ENCODE peak calls at places on chromosome 13, in six cellular contexts. One of them, this sample, is unnamed.

GRCh38 chr13:106573855-106574254 is 5.9 kb upstream of the ARGLU1 start:
- DNase-seq in thoracic aorta: no peak
- DNase-seq in fibroblast of pulmonary artery: peak; percentile 46
- DNase-seq in mammary epithelial cell: no peak
- DNase-seq in K562: no peak
- DNase-seq in CD4-positive, alpha-beta memory T cell: no peak
- DNase-seq in this sample: no peak

GRCh38 chr13:109611912-109612691 is 174.3 kb downstream of the IRS2 start:
- DNase-seq in thoracic aorta: no peak
- DNase-seq in fibroblast of pulmonary artery: no peak
- DNase-seq in mammary epithelial cell: peak; percentile 63
- DNase-seq in K562: no peak
- DNase-seq in CD4-positive, alpha-beta memory T cell: no peak
- DNase-seq in this sample: no peak

GRCh38 chr13:110834572-110834971 is 80.3 kb downstream of the ANKRD10 start:
- DNase-seq in thoracic aorta: no peak
- DNase-seq in fibroblast of pulmonary artery: no peak
- DNase-seq in mammary epithelial cell: no peak
- DNase-seq in K562: no peak
- DNase-seq in CD4-positive, alpha-beta memory T cell: no peak
- DNase-seq in this sample: no peak

GRCh38 chr13:50608357-50608756 is 235.1 kb downstream of the DLEU7 start:
- DNase-seq in thoracic aorta: no peak
- DNase-seq in fibroblast of pulmonary artery: no peak
- DNase-seq in mammary epithelial cell: no peak
- DNase-seq in K562: no peak
- DNase-seq in CD4-positive, alpha-beta memory T cell: no peak
- DNase-seq in this sample: no peak

GRCh38 chr13:29569253-29570057 is 26.0 kb downstream of the SLC7A1 start:
- DNase-seq in thoracic aorta: no peak
- DNase-seq in fibroblast of pulmonary artery: peak; percentile 14
- DNase-seq in mammary epithelial cell: no peak
- DNase-seq in K562: no peak
- DNase-seq in CD4-positive, alpha-beta memory T cell: no peak
- DNase-seq in this sample: no peak

GRCh38 chr13:108595416-108596257 is 33.8 kb upstream of the MYO16 start:
- DNase-seq in thoracic aorta: no peak
- DNase-seq in fibroblast of pulmonary artery: no peak
- DNase-seq in mammary epithelial cell: no peak
- DNase-seq in K562: no peak
- DNase-seq in CD4-positive, alpha-beta memory T cell: no peak
- DNase-seq in this sample: no peak

GRCh38 chr13:79407349-79407979 is 1.4 kb upstream of the RBM26 start:
- DNase-seq in thoracic aorta: no peak
- DNase-seq in fibroblast of pulmonary artery: no peak
- DNase-seq in mammary epithelial cell: no peak
- DNase-seq in K562: no peak
- DNase-seq in CD4-positive, alpha-beta memory T cell: no peak
- DNase-seq in this sample: no peak

GRCh38 chr13:48334534-48335127 is 31.1 kb downstream of the RB1 start:
- DNase-seq in thoracic aorta: no peak
- DNase-seq in fibroblast of pulmonary artery: peak; percentile 64
- DNase-seq in mammary epithelial cell: peak; percentile 17
- DNase-seq in K562: peak; percentile 7
- DNase-seq in CD4-positive, alpha-beta memory T cell: peak; percentile 53
- DNase-seq in this sample: peak; percentile 19

GRCh38 chr13:110635405-110636002 is 20.2 kb downstream of the NAXD start:
- DNase-seq in thoracic aorta: no peak
- DNase-seq in fibroblast of pulmonary artery: no peak
- DNase-seq in mammary epithelial cell: no peak
- DNase-seq in K562: no peak
- DNase-seq in CD4-positive, alpha-beta memory T cell: no peak
- DNase-seq in this sample: no peak

GRCh38 chr13:51192348-51192747 is 29.9 kb upstream of the FAM124A start:
- DNase-seq in thoracic aorta: no peak
- DNase-seq in fibroblast of pulmonary artery: peak; percentile 33
- DNase-seq in mammary epithelial cell: no peak
- DNase-seq in K562: no peak
- DNase-seq in CD4-positive, alpha-beta memory T cell: no peak
- DNase-seq in this sample: no peak

GRCh38 chr13:52845334-52845761 is 3.1 kb downstream of the PCDH8 start:
- DNase-seq in thoracic aorta: no peak
- DNase-seq in fibroblast of pulmonary artery: no peak
- DNase-seq in mammary epithelial cell: no peak
- DNase-seq in K562: no peak
- DNase-seq in CD4-positive, alpha-beta memory T cell: no peak
- DNase-seq in this sample: no peak

GRCh38 chr13:34358811-34359513 is 541.0 kb downstream of the RFC3 start:
- DNase-seq in thoracic aorta: no peak
- DNase-seq in fibroblast of pulmonary artery: peak; percentile 65
- DNase-seq in mammary epithelial cell: peak; percentile 91
- DNase-seq in K562: no peak
- DNase-seq in CD4-positive, alpha-beta memory T cell: no peak
- DNase-seq in this sample: no peak

GRCh38 chr13:81171065-81171647 is 830.2 kb upstream of the SPRY2 start:
- DNase-seq in thoracic aorta: no peak
- DNase-seq in fibroblast of pulmonary artery: peak; percentile 36
- DNase-seq in mammary epithelial cell: peak; percentile 3
- DNase-seq in K562: peak; percentile 3
- DNase-seq in CD4-positive, alpha-beta memory T cell: no peak
- DNase-seq in this sample: peak; percentile 3

GRCh38 chr13:45537506-45537905 is 72.8 kb downstream of the COG3 start:
- DNase-seq in thoracic aorta: no peak
- DNase-seq in fibroblast of pulmonary artery: no peak
- DNase-seq in mammary epithelial cell: no peak
- DNase-seq in K562: no peak
- DNase-seq in CD4-positive, alpha-beta memory T cell: no peak
- DNase-seq in this sample: no peak

GRCh38 chr13:23748109-23748508 is 141.1 kb downstream of the MIPEP start:
- DNase-seq in thoracic aorta: no peak
- DNase-seq in fibroblast of pulmonary artery: no peak
- DNase-seq in mammary epithelial cell: no peak
- DNase-seq in K562: no peak
- DNase-seq in CD4-positive, alpha-beta memory T cell: no peak
- DNase-seq in this sample: no peak

GRCh38 chr13:21328201-21328600 is 130.9 kb downstream of the ZDHHC20 start:
- DNase-seq in thoracic aorta: no peak
- DNase-seq in fibroblast of pulmonary artery: no peak
- DNase-seq in mammary epithelial cell: no peak
- DNase-seq in K562: no peak
- DNase-seq in CD4-positive, alpha-beta memory T cell: no peak
- DNase-seq in this sample: no peak

GRCh38 chr13:26558074-26558805 is 757 bp downstream of the WASF3 start:
- DNase-seq in thoracic aorta: no peak
- DNase-seq in fibroblast of pulmonary artery: peak; percentile 13
- DNase-seq in mammary epithelial cell: peak; percentile 17
- DNase-seq in K562: no peak
- DNase-seq in CD4-positive, alpha-beta memory T cell: no peak
- DNase-seq in this sample: no peak

GRCh38 chr13:96677029-96677428 is 317.2 kb downstream of the OXGR1 start:
- DNase-seq in thoracic aorta: no peak
- DNase-seq in fibroblast of pulmonary artery: no peak
- DNase-seq in mammary epithelial cell: no peak
- DNase-seq in K562: no peak
- DNase-seq in CD4-positive, alpha-beta memory T cell: no peak
- DNase-seq in this sample: no peak

GRCh38 chr13:43787998-43788397 is 1.2 kb upstream of the ENOX1 start:
- DNase-seq in thoracic aorta: no peak
- DNase-seq in fibroblast of pulmonary artery: peak; percentile 69
- DNase-seq in mammary epithelial cell: no peak
- DNase-seq in K562: no peak
- DNase-seq in CD4-positive, alpha-beta memory T cell: no peak
- DNase-seq in this sample: peak; percentile 18
- H3K4me3 ChIP-seq in thoracic aorta: peak overlapping the region; percentile 83
- H3K4me3 ChIP-seq in fibroblast of pulmonary artery: peak overlapping the region; percentile 65
- H3K4me3 ChIP-seq in mammary epithelial cell: peak overlapping the region; percentile 66
- H3K4me3 ChIP-seq in K562: no peak overlapping the region
- H3K4me3 ChIP-seq in CD4-positive, alpha-beta memory T cell: no peak overlapping the region
- H3K4me3 ChIP-seq in this sample: peak overlapping the region; percentile 60

DNA sequence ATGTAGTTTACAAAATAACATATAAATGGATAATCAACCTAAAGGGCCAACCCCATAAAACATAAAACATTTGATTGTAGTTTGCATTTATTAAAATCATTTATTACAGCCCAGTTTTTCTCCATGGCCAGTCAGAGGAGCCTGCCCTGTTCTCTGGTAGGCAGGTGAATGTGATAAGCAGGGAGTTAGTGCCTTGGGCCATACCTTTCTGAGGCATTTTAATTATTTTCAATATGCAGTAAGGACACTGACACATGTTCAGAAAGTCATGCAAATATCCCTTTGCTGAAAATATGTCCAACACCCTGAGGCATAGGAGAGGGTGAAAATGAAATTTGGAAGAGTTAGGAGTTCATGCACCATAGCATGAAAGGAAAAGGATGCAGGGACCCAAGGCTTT is 242.6 kb upstream of the EDNRB start:
- DNase-seq in thoracic aorta: no peak
- DNase-seq in fibroblast of pulmonary artery: no peak
- DNase-seq in mammary epithelial cell: no peak
- DNase-seq in K562: no peak
- DNase-seq in CD4-positive, alpha-beta memory T cell: no peak
- DNase-seq in this sample: no peak
- H3K4me3 ChIP-seq in thoracic aorta: no peak overlapping the region
- H3K4me3 ChIP-seq in fibroblast of pulmonary artery: no peak overlapping the region
- H3K4me3 ChIP-seq in mammary epithelial cell: no peak overlapping the region
- H3K4me3 ChIP-seq in K562: no peak overlapping the region
- H3K4me3 ChIP-seq in CD4-positive, alpha-beta memory T cell: no peak overlapping the region
- H3K4me3 ChIP-seq in this sample: no peak overlapping the region

DNA sequence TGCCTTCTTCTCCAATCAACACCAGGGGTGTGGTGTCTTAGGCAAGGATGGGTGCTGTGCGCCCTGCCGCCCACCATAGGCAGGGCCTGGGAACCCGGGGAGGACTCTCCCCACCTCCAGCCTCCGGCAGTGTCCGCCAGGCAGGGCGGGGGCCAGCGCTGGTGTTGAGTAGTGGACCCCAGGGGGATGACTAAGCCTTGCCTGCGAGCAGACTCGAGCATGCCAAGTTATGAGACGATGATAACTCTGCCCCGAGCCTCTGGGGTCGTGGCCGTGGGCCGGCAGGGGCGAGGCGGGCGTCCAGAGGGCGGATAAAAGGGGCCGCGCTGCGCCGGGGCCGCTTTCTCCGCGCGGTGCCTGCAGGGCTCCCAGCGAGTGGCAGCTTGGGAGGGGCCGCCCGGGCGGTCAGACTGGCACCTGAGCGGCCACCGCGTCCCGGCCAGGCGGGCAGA is at the start of gene MEDAG:
- DNase-seq in thoracic aorta: peak; percentile 92
- DNase-seq in fibroblast of pulmonary artery: peak; percentile 87
- DNase-seq in mammary epithelial cell: no peak
- DNase-seq in K562: no peak
- DNase-seq in CD4-positive, alpha-beta memory T cell: no peak
- DNase-seq in this sample: no peak
- H3K4me3 ChIP-seq in thoracic aorta: peak within 1 kb of the TSS; percentile 88
- H3K4me3 ChIP-seq in fibroblast of pulmonary artery: peak within 1 kb of the TSS; percentile 60
- H3K4me3 ChIP-seq in mammary epithelial cell: peak within 1 kb of the TSS; percentile 32
- H3K4me3 ChIP-seq in K562: no peak within 1 kb of the TSS
- H3K4me3 ChIP-seq in CD4-positive, alpha-beta memory T cell: no peak within 1 kb of the TSS
- H3K4me3 ChIP-seq in this sample: no peak within 1 kb of the TSS

DNA sequence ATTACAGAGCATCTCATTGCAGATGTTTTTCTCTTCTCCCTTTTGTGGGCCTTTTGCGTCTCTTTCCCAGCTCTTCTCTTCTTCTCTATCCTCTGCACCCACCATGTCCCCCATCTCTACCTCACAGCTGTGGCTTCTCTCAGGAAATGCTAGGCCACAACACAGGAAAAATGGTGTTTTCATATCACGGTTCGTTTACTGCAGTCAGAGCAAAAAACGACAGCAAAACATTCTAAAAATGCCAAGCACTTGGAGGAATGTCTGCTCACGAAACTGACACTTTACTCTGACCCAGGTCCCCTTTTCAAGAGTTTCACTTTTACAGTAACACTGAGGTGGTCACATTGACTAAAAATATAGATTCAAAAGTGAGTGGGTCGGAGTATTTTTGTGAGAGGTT is 152.2 kb downstream of the DCT start:
- DNase-seq in thoracic aorta: no peak
- DNase-seq in fibroblast of pulmonary artery: no peak
- DNase-seq in mammary epithelial cell: no peak
- DNase-seq in K562: no peak
- DNase-seq in CD4-positive, alpha-beta memory T cell: peak; percentile 38
- DNase-seq in this sample: no peak
- H3K4me3 ChIP-seq in thoracic aorta: no peak overlapping the region
- H3K4me3 ChIP-seq in fibroblast of pulmonary artery: no peak overlapping the region
- H3K4me3 ChIP-seq in mammary epithelial cell: no peak overlapping the region
- H3K4me3 ChIP-seq in K562: no peak overlapping the region
- H3K4me3 ChIP-seq in CD4-positive, alpha-beta memory T cell: no peak overlapping the region
- H3K4me3 ChIP-seq in this sample: no peak overlapping the region

GRCh38 chr13:94090773-94091172 is 388.7 kb downstream of the DCT start:
- DNase-seq in thoracic aorta: no peak
- DNase-seq in fibroblast of pulmonary artery: no peak
- DNase-seq in mammary epithelial cell: no peak
- DNase-seq in K562: no peak
- DNase-seq in CD4-positive, alpha-beta memory T cell: no peak
- DNase-seq in this sample: no peak
- H3K4me3 ChIP-seq in thoracic aorta: peak overlapping the region; percentile 41
- H3K4me3 ChIP-seq in fibroblast of pulmonary artery: no peak overlapping the region
- H3K4me3 ChIP-seq in mammary epithelial cell: no peak overlapping the region
- H3K4me3 ChIP-seq in K562: no peak overlapping the region
- H3K4me3 ChIP-seq in CD4-positive, alpha-beta memory T cell: no peak overlapping the region
- H3K4me3 ChIP-seq in this sample: no peak overlapping the region

DNA sequence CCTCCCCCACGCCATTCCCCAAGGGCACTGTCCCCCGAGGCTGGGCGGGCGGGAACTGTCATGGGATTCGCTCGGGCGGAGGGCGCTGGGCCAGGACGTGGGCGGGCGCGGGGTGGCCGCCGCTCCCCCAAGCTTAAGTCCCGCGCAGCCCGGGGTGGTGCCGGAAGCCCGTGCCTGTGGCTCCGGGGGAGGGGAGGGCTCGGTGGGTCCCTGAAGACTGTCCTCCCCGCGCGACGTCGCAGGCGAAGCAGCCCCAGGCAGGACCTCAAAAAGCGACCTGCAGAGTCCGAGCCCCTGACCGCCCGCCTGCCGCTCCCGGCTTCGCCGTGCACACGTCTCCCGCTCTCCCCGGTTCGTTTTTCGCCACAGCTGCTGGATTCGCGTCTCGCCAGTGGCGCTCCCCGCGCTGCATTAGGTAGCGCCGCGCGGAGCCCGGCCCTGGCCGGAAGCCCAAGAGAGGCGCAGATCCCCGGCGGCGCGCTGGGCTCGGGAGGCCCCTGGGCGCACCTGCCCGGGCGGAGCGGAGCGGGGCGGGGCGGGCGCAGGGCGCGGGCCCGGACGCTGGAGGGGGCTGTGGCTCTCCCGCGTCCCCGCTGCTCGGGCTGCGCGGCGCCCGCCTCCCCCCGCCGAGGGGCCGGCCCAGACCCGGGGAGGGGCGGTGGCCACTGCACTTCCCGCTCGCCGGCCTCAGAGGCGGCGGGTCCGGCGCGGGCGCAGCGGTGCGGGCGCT is at the start of gene FARP1:
- DNase-seq in thoracic aorta: no peak
- DNase-seq in fibroblast of pulmonary artery: peak; percentile 56
- DNase-seq in mammary epithelial cell: peak; percentile 77
- DNase-seq in K562: peak; percentile 49
- DNase-seq in CD4-positive, alpha-beta memory T cell: peak; percentile 2
- DNase-seq in this sample: peak; percentile 27
- H3K4me3 ChIP-seq in thoracic aorta: peak within 1 kb of the TSS; percentile 85
- H3K4me3 ChIP-seq in fibroblast of pulmonary artery: peak within 1 kb of the TSS; percentile 68
- H3K4me3 ChIP-seq in mammary epithelial cell: peak within 1 kb of the TSS; percentile 63
- H3K4me3 ChIP-seq in K562: no peak within 1 kb of the TSS
- H3K4me3 ChIP-seq in CD4-positive, alpha-beta memory T cell: no peak within 1 kb of the TSS
- H3K4me3 ChIP-seq in this sample: peak within 1 kb of the TSS; percentile 51

This sample was measured in HCT116.